ENCODE peak calls at places on chromosomes 12 and 14, in seven cellular contexts. C, N, Z, O, I, J and Q are unnamed samples.

GRCh38 chr12:87317302-87317701 is 711.9 kb downstream of the C12orf50 start:
- DNase-seq in C (no peak), N (no peak), Z (no peak), O (no peak), I (no peak), J (no peak), Q (no peak)

GRCh38 chr12:67096533-67097318 is 172.4 kb upstream of the CAND1 start:
- DNase-seq in C (no peak), N (no peak), Z (no peak), O (no peak), I (no peak), J (no peak), Q (no peak)

GRCh38 chr14:75277000-75277795 is 1.4 kb upstream of the FOS start:
- DNase-seq in C (no peak), N (no peak), Z (peak), O (peak), I (peak), J (peak), Q (peak)

GRCh38 chr12:124716208-124717141 is 147.2 kb downstream of the SCARB1 start:
- DNase-seq in C (no peak), N (no peak), Z (no peak), O (peak), I (no peak), J (peak), Q (no peak)

GRCh38 chr14:54424479-54424901 is 16.7 kb downstream of the CNIH1 start:
- DNase-seq in C (no peak), N (no peak), Z (no peak), O (no peak), I (no peak), J (no peak), Q (no peak)

GRCh38 chr12:91601057-91601456 is 418.4 kb upstream of the DCN start:
- DNase-seq in C (no peak), N (no peak), Z (no peak), O (no peak), I (no peak), J (no peak), Q (no peak)

GRCh38 chr14:37599527-37600368 is 4.3 kb downstream of the TTC6 start:
- DNase-seq in C (no peak), N (no peak), Z (peak), O (no peak), I (no peak), J (no peak), Q (no peak)

GRCh38 chr14:30303350-30303749 is 255.6 kb upstream of the G2E3 start:
- DNase-seq in C (no peak), N (no peak), Z (no peak), O (no peak), I (no peak), J (no peak), Q (no peak)

GRCh38 chr12:100234591-100235304 is 32.1 kb downstream of the DEPDC4 start:
- DNase-seq in C (no peak), N (no peak), Z (no peak), O (no peak), I (peak), J (no peak), Q (no peak)

GRCh38 chr12:120470150-120470817 is 736 bp upstream of the SRSF9 start:
- DNase-seq in C (no peak), N (no peak), Z (peak), O (no peak), I (peak), J (no peak), Q (no peak)

GRCh38 chr12:46404225-46404631 is 31.7 kb upstream of the SLC38A2 start:
- DNase-seq in C (no peak), N (no peak), Z (no peak), O (no peak), I (no peak), J (no peak), Q (no peak)

GRCh38 chr12:51591020-51591901 is at the start of gene SCN8A:
- DNase-seq in C (no peak), N (no peak), Z (peak), O (no peak), I (peak), J (peak), Q (peak)

GRCh38 chr12:42854208-42854607 is 264.7 kb upstream of the PRICKLE1 start:
- DNase-seq in C (no peak), N (no peak), Z (no peak), O (no peak), I (no peak), J (no peak), Q (no peak)

GRCh38 chr12:111446044-111446581 is 40.4 kb downstream of the SH2B3 start:
- DNase-seq in C (no peak), N (peak), Z (no peak), O (no peak), I (no peak), J (peak), Q (no peak)

GRCh38 chr14:97025722-97026121 is 228.5 kb downstream of the VRK1 start:
- DNase-seq in C (no peak), N (no peak), Z (no peak), O (no peak), I (no peak), J (no peak), Q (no peak)

GRCh38 chr12:114682920-114683708 is 861 bp downstream of the TBX3 start:
- DNase-seq in C (no peak), N (no peak), Z (peak), O (no peak), I (peak), J (no peak), Q (no peak)

GRCh38 chr14:73467800-73468199 is 9.5 kb upstream of the NUMB start:
- DNase-seq in C (no peak), N (no peak), Z (no peak), O (no peak), I (no peak), J (no peak), Q (no peak)

GRCh38 chr14:31934767-31935266 is 142.3 kb upstream of the ARHGAP5 start:
- DNase-seq in C (no peak), N (no peak), Z (peak), O (no peak), I (peak), J (peak), Q (no peak)

GRCh38 chr12:124213606-124214347 is 81.1 kb upstream of the RFLNA start:
- DNase-seq in C (no peak), N (no peak), Z (no peak), O (no peak), I (no peak), J (no peak), Q (no peak)

DNA sequence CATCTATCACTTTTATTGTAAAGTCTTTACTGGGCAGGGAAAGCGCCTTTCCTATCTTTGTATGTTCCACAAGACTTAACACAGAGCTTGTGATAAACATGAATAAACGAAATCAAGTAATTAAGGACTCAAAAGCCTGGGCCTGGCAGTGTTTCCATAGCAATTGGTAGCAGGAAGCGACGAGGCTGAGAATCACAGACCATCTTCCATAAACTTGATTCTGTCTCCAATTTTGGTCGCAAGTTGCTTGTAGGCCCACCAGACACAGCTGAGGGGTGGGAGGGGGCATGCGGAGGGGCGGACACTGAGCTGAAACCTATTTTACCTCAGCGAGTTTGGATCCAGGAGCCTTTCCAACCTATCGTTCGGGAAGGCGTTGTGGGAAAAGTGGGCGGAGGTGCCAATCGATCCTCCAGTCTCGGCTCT is 295 bp downstream of the CCDC38 start:
- DNase-seq in C (no peak), N (no peak), Z (no peak), O (no peak), I (no peak), J (no peak), Q (no peak)
- TF ChIP-seq CTCF in C (no peak), N (no peak), Z (no peak), O (no peak), I (no peak), J (no peak), Q (no peak)

GRCh38 chr12:56374726-56375597 is 12.3 kb upstream of the APOF start:
- DNase-seq in C (no peak), N (no peak), Z (no peak), O (no peak), I (no peak), J (no peak), Q (no peak)
- TF ChIP-seq CTCF in C (no peak), N (no peak), Z (no peak), O (no peak), I (no peak), J (no peak), Q (no peak)

GRCh38 chr14:71322660-71323250 is 415.5 kb downstream of the PCNX1 start:
- DNase-seq in C (no peak), N (no peak), Z (no peak), O (peak), I (peak), J (peak), Q (no peak)
- TF ChIP-seq CTCF in C (peak), N (no peak), Z (no peak), O (peak), I (peak), J (peak), Q (peak)

GRCh38 chr12:122503783-122504590 is 3.3 kb upstream of the ZCCHC8 start:
- DNase-seq in C (no peak), N (no peak), Z (no peak), O (no peak), I (no peak), J (no peak), Q (no peak)

GRCh38 chr12:122501489-122501989 is 807 bp upstream of the ZCCHC8 start:
- DNase-seq in C (no peak), N (no peak), Z (no peak), O (no peak), I (no peak), J (no peak), Q (no peak)

GRCh38 chr12:122503147-122503751 is 2.5 kb upstream of the ZCCHC8 start:
- DNase-seq in C (no peak), N (no peak), Z (no peak), O (no peak), I (no peak), J (no peak), Q (no peak)

GRCh38 chr12:122499991-122500684 is 594 bp downstream of the ZCCHC8 start:
- DNase-seq in C (no peak), N (no peak), Z (peak), O (peak), I (no peak), J (peak), Q (peak)

GRCh38 chr12:122500685-122501488 is at the start of gene ZCCHC8:
- DNase-seq in C (peak), N (no peak), Z (peak), O (peak), I (peak), J (peak), Q (peak)
- TF ChIP-seq CTCF in C (peak), N (no peak), Z (no peak), O (peak), I (no peak), J (no peak), Q (no peak)

GRCh38 chr12:105257321-105257728 is 21.4 kb upstream of the APPL2 start:
- DNase-seq in C (no peak), N (no peak), Z (no peak), O (no peak), I (no peak), J (no peak), Q (no peak)

GRCh38 chr12:105252901-105253300 is 16.9 kb upstream of the APPL2 start:
- DNase-seq in C (no peak), N (no peak), Z (no peak), O (no peak), I (no peak), J (no peak), Q (no peak)

GRCh38 chr12:105256011-105256410 is 20.0 kb upstream of the APPL2 start:
- DNase-seq in C (no peak), N (no peak), Z (no peak), O (no peak), I (no peak), J (no peak), Q (no peak)

GRCh38 chr12:105256921-105257320 is 20.9 kb upstream of the APPL2 start:
- DNase-seq in C (no peak), N (no peak), Z (no peak), O (no peak), I (no peak), J (no peak), Q (no peak)

DNA sequence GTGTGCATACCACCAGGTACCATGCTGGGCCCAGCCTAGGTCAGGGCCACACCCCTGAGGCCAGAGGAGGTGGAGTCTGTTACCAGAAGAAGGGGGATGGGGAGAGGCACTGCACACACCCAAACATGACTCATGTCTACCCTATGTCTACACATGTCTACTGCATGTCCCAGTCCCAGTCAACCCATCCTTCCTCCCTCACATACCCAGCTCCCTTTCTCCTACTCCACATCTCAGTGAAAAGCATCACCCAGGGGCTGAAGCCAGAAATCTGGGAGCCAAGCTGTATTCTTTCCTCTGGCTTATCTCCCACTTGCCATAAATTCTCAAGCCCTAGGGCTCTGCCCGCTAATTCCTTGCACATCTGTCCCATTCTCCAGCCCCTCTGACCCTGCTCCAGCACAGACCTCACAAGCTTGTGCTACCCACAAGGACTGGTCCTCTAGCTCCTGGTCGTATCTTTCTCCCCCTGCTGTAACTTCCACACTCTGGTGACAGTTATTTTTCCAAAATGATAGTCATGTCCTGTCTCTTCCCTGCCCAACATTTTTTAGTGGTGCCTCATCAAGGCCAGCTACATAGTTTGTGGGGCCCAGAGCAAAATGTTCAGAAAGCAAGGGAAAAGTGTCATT is 18.0 kb upstream of the APPL2 start:
- DNase-seq in C (no peak), N (no peak), Z (no peak), O (no peak), I (no peak), J (no peak), Q (no peak)
- TF ChIP-seq CTCF in C (no peak), N (no peak), Z (no peak), O (no peak), I (no peak), J (no peak), Q (no peak)

DNA sequence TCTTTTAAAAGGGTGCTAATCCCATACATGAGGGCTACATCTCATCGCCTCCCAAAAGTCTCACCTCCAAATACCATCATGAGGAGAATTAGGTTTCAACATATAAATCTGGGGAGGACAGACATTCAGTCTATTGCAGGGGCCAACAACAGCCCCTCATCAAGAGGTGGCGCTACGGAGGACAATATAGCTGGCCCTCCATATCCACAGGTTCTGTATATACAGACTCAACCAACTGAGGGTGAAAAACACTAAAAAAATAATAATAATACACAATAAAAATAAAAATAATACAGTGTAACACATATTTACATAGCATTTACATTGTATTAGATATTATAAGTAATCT is 19.1 kb upstream of the PCNX1 start:
- DNase-seq in C (no peak), N (no peak), Z (no peak), O (no peak), I (no peak), J (no peak), Q (no peak)
- TF ChIP-seq CTCF in C (no peak), N (no peak), Z (no peak), O (no peak), I (peak), J (no peak), Q (no peak)

DNA sequence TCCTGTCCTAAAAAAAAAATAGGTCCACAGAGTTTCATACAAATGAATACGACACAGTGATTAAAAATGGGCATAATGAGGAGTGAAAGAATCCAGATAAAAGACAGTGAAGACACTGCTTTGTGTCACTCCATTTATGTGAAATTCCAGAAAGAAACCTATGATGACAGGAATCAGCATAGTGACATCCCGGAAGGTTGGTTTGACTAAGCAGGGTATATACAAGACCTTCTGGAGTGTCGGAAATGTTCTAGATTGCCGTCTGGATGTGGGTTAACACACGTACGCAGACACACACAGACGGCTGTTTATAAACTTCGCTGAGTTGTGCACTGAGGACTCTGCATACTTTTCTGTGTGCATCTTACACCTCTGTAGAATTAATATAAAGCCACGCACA is 13.2 kb upstream of the CACNA2D4 start:
- DNase-seq in C (no peak), N (no peak), Z (no peak), O (no peak), I (no peak), J (no peak), Q (no peak)
- TF ChIP-seq CTCF in C (no peak), N (no peak), Z (no peak), O (no peak), I (no peak), J (no peak), Q (no peak)

GRCh38 chr12:93896427-93896826 is 219.3 kb downstream of the CRADD start:
- DNase-seq in C (no peak), N (no peak), Z (no peak), O (no peak), I (no peak), J (no peak), Q (no peak)
- TF ChIP-seq CTCF in C (no peak), N (no peak), Z (no peak), O (no peak), I (peak), J (no peak), Q (no peak)